ENCODE peak calls at places on chromosomes 16 and 17, in eight cellular contexts. One of them, this sample, is unnamed.

GRCh38 chr16:19014456-19014855 is 30.7 kb downstream of the TMC7 start:
- DNase-seq in hepatic stellate cell: no peak
- DNase-seq in fibroblast of gingiva: peak
- DNase-seq in T-helper 1 cell: no peak
- DNase-seq in ascending aorta: no peak
- DNase-seq in ovary: no peak
- DNase-seq in amygdala: no peak
- DNase-seq in G401: peak
- DNase-seq in this sample: no peak

GRCh38 chr17:44981221-44981968 is 13.3 kb upstream of the C1QL1 start:
- DNase-seq in ascending aorta: no peak
- DNase-seq in ovary: no peak
- DNase-seq in hepatic stellate cell: peak
- DNase-seq in G401: no peak
- DNase-seq in T-helper 1 cell: no peak
- DNase-seq in amygdala: no peak
- DNase-seq in fibroblast of gingiva: peak
- DNase-seq in this sample: peak

GRCh38 chr16:28294201-28294600 is 1.9 kb downstream of the SBK1 start:
- DNase-seq in fibroblast of gingiva: no peak
- DNase-seq in G401: no peak
- DNase-seq in amygdala: no peak
- DNase-seq in ascending aorta: no peak
- DNase-seq in hepatic stellate cell: no peak
- DNase-seq in T-helper 1 cell: no peak
- DNase-seq in ovary: no peak
- DNase-seq in this sample: no peak

GRCh38 chr17:74677558-74678466 is 34.9 kb downstream of the CD300LF start:
- DNase-seq in fibroblast of gingiva: no peak
- DNase-seq in G401: peak
- DNase-seq in T-helper 1 cell: no peak
- DNase-seq in amygdala: no peak
- DNase-seq in hepatic stellate cell: no peak
- DNase-seq in ascending aorta: no peak
- DNase-seq in ovary: no peak
- DNase-seq in this sample: no peak

GRCh38 chr16:75203667-75204409 is 3.1 kb downstream of the CTRB2 start:
- DNase-seq in ascending aorta: peak
- DNase-seq in hepatic stellate cell: no peak
- DNase-seq in ovary: no peak
- DNase-seq in amygdala: no peak
- DNase-seq in G401: no peak
- DNase-seq in T-helper 1 cell: no peak
- DNase-seq in fibroblast of gingiva: no peak
- DNase-seq in this sample: no peak

GRCh38 chr17:250487-251300 is 69.2 kb upstream of the DOC2B start:
- DNase-seq in G401: no peak
- DNase-seq in hepatic stellate cell: no peak
- DNase-seq in ovary: peak
- DNase-seq in ascending aorta: peak
- DNase-seq in amygdala: no peak
- DNase-seq in fibroblast of gingiva: no peak
- DNase-seq in T-helper 1 cell: no peak
- DNase-seq in this sample: no peak

GRCh38 chr16:1945559-1946391 is 2.8 kb upstream of the MSRB1 start:
- DNase-seq in fibroblast of gingiva: no peak
- DNase-seq in T-helper 1 cell: no peak
- DNase-seq in amygdala: no peak
- DNase-seq in G401: no peak
- DNase-seq in hepatic stellate cell: no peak
- DNase-seq in ascending aorta: no peak
- DNase-seq in ovary: no peak
- DNase-seq in this sample: no peak

GRCh38 chr16:27322858-27323780 is 9.3 kb downstream of the IL4R start:
- DNase-seq in fibroblast of gingiva: no peak
- DNase-seq in ascending aorta: no peak
- DNase-seq in ovary: no peak
- DNase-seq in T-helper 1 cell: no peak
- DNase-seq in amygdala: no peak
- DNase-seq in hepatic stellate cell: no peak
- DNase-seq in G401: no peak
- DNase-seq in this sample: no peak

GRCh38 chr16:1078579-1079021 is 6.1 kb downstream of the SSTR5 start:
- DNase-seq in ascending aorta: peak
- DNase-seq in hepatic stellate cell: peak
- DNase-seq in amygdala: no peak
- DNase-seq in G401: no peak
- DNase-seq in T-helper 1 cell: no peak
- DNase-seq in ovary: no peak
- DNase-seq in fibroblast of gingiva: no peak
- DNase-seq in this sample: peak

GRCh38 chr17:77709594-77709993 is 248.9 kb upstream of the TNRC6C start:
- DNase-seq in hepatic stellate cell: no peak
- DNase-seq in amygdala: no peak
- DNase-seq in T-helper 1 cell: no peak
- DNase-seq in ascending aorta: peak
- DNase-seq in ovary: no peak
- DNase-seq in fibroblast of gingiva: no peak
- DNase-seq in G401: no peak
- DNase-seq in this sample: no peak

This sample was measured in HTR-8/SVneo.